ENCODE peak calls at places on chromosome 22, in seven cellular contexts. One of them, this sample, is unnamed. For H3K4me1 and H3K27me3, the result is how much of the 10 kb centered on the place peaks cover.

GRCh38 chr22:50303515-50303847 is 4.0 kb downstream of the PLXNB2 start:
- DNase-seq in RWPE2: no peak
- DNase-seq in effector memory CD4-positive, alpha-beta T cell: no peak
- DNase-seq in colonic mucosa: no peak
- DNase-seq in endothelial cell of umbilical vein: no peak
- DNase-seq in Caco-2: no peak
- DNase-seq in lower lobe of right lung: no peak
- DNase-seq in this sample: no peak

GRCh38 chr22:17903564-17904295 is 120.6 kb downstream of the MICAL3 start:
- DNase-seq in colonic mucosa: no peak
- DNase-seq in Caco-2: no peak
- DNase-seq in endothelial cell of umbilical vein: peak
- DNase-seq in lower lobe of right lung: no peak
- DNase-seq in effector memory CD4-positive, alpha-beta T cell: no peak
- DNase-seq in RWPE2: no peak
- DNase-seq in this sample: no peak

GRCh38 chr22:41620646-41621098 is at the start of gene DESI1:
- DNase-seq in endothelial cell of umbilical vein: no peak
- DNase-seq in effector memory CD4-positive, alpha-beta T cell: no peak
- DNase-seq in colonic mucosa: no peak
- DNase-seq in Caco-2: peak
- DNase-seq in RWPE2: no peak
- DNase-seq in lower lobe of right lung: no peak
- DNase-seq in this sample: peak

GRCh38 chr22:27667121-27667843 is 134.3 kb downstream of the MN1 start:
- DNase-seq in RWPE2: no peak
- DNase-seq in lower lobe of right lung: no peak
- DNase-seq in endothelial cell of umbilical vein: no peak
- DNase-seq in Caco-2: no peak
- DNase-seq in effector memory CD4-positive, alpha-beta T cell: no peak
- DNase-seq in colonic mucosa: no peak
- DNase-seq in this sample: peak

GRCh38 chr22:41447435-41448188 is 1.0 kb upstream of the TOB2 start:
- DNase-seq in colonic mucosa: peak
- DNase-seq in effector memory CD4-positive, alpha-beta T cell: peak
- DNase-seq in lower lobe of right lung: peak
- DNase-seq in Caco-2: peak
- DNase-seq in RWPE2: peak
- DNase-seq in endothelial cell of umbilical vein: peak
- DNase-seq in this sample: peak

GRCh38 chr22:29892315-29892714 is 9.3 kb downstream of the MTMR3 start:
- DNase-seq in lower lobe of right lung: no peak
- DNase-seq in endothelial cell of umbilical vein: no peak
- DNase-seq in colonic mucosa: no peak
- DNase-seq in effector memory CD4-positive, alpha-beta T cell: no peak
- DNase-seq in Caco-2: no peak
- DNase-seq in RWPE2: no peak
- DNase-seq in this sample: no peak

GRCh38 chr22:23008887-23009286 is 61.4 kb upstream of the GNAZ start:
- DNase-seq in colonic mucosa: no peak
- DNase-seq in Caco-2: no peak
- DNase-seq in RWPE2: no peak
- DNase-seq in effector memory CD4-positive, alpha-beta T cell: no peak
- DNase-seq in endothelial cell of umbilical vein: no peak
- DNase-seq in lower lobe of right lung: no peak
- DNase-seq in this sample: no peak

GRCh38 chr22:40782521-40782920 is 36.6 kb downstream of the SLC25A17 start:
- DNase-seq in Caco-2: no peak
- DNase-seq in endothelial cell of umbilical vein: peak
- DNase-seq in effector memory CD4-positive, alpha-beta T cell: no peak
- DNase-seq in RWPE2: no peak
- DNase-seq in colonic mucosa: no peak
- DNase-seq in lower lobe of right lung: no peak
- DNase-seq in this sample: no peak

GRCh38 chr22:50473088-50473487 is 1.7 kb downstream of the SBF1 start:
- DNase-seq in effector memory CD4-positive, alpha-beta T cell: peak
- DNase-seq in endothelial cell of umbilical vein: no peak
- DNase-seq in Caco-2: no peak
- DNase-seq in colonic mucosa: peak
- DNase-seq in RWPE2: no peak
- DNase-seq in lower lobe of right lung: no peak
- DNase-seq in this sample: no peak

GRCh38 chr22:40218723-40219294 is 41.1 kb downstream of the TNRC6B start:
- DNase-seq in RWPE2: no peak
- DNase-seq in effector memory CD4-positive, alpha-beta T cell: no peak
- DNase-seq in colonic mucosa: peak
- DNase-seq in lower lobe of right lung: no peak
- DNase-seq in endothelial cell of umbilical vein: no peak
- DNase-seq in Caco-2: no peak
- DNase-seq in this sample: no peak

DNA sequence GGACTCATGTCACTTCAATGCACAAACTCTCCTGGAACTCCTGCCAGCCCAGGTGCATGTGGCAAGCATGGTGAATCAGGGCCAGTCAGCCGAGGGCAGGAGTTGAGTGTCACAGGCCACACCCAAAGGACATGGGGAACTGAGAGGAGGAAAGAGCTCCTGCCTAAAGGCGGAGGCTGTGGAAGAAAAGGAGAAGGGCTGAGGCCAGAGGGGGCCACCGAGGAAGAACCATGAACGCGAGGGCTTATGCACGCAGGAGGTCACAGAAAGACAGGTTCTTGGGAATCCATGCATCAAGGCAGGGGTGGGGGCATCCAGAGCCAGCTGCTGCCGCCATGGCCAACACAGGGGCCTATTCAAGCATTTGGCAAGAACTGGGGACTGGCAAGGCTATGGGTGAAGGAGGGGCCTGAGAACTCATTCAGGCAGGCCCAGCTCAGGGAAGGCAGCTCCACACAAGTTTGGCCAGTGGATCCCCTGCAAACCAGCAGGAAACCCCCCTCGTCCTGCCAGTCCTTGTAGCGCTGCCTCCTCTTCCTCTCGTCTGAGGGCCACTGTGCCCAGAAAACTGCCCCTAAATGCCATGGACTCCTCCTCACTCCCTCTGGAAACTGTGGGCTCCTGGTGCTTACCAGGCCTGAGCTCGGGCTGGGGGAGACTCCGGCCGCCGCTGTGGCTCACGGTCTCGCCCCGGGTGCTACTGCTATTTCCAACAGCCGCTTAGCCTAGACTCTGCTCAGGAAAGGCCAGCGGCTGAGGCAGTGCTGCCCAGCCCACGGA is 15.4 kb downstream of the PPM1F start:
- DNase-seq in RWPE2: no peak
- DNase-seq in colonic mucosa: peak
- DNase-seq in endothelial cell of umbilical vein: no peak
- DNase-seq in effector memory CD4-positive, alpha-beta T cell: no peak
- DNase-seq in Caco-2: no peak
- DNase-seq in lower lobe of right lung: peak
- DNase-seq in this sample: no peak
- H3K4me1 ChIP-seq in RWPE2: under half
- H3K4me1 ChIP-seq in colonic mucosa: under half
- H3K4me1 ChIP-seq in endothelial cell of umbilical vein: half or more
- H3K4me1 ChIP-seq in effector memory CD4-positive, alpha-beta T cell: under half
- H3K4me1 ChIP-seq in Caco-2: under half
- H3K4me1 ChIP-seq in lower lobe of right lung: half or more
- H3K4me1 ChIP-seq in this sample: under half

GRCh38 chr22:24424001-24424900 is 3.1 kb upstream of the ADORA2A start:
- DNase-seq in colonic mucosa: no peak
- DNase-seq in effector memory CD4-positive, alpha-beta T cell: no peak
- DNase-seq in lower lobe of right lung: peak
- DNase-seq in endothelial cell of umbilical vein: no peak
- DNase-seq in RWPE2: no peak
- DNase-seq in Caco-2: no peak
- DNase-seq in this sample: peak

GRCh38 chr22:24423519-24424000 is 3.8 kb upstream of the ADORA2A start:
- DNase-seq in colonic mucosa: peak
- DNase-seq in RWPE2: no peak
- DNase-seq in Caco-2: no peak
- DNase-seq in lower lobe of right lung: peak
- DNase-seq in effector memory CD4-positive, alpha-beta T cell: peak
- DNase-seq in endothelial cell of umbilical vein: peak
- DNase-seq in this sample: peak

GRCh38 chr22:24426859-24427499 is 420 bp upstream of the ADORA2A start:
- DNase-seq in Caco-2: no peak
- DNase-seq in lower lobe of right lung: no peak
- DNase-seq in colonic mucosa: no peak
- DNase-seq in RWPE2: no peak
- DNase-seq in endothelial cell of umbilical vein: no peak
- DNase-seq in effector memory CD4-positive, alpha-beta T cell: no peak
- DNase-seq in this sample: no peak

GRCh38 chr22:24426436-24426835 is 963 bp upstream of the ADORA2A start:
- DNase-seq in endothelial cell of umbilical vein: no peak
- DNase-seq in colonic mucosa: no peak
- DNase-seq in lower lobe of right lung: no peak
- DNase-seq in effector memory CD4-positive, alpha-beta T cell: no peak
- DNase-seq in RWPE2: no peak
- DNase-seq in Caco-2: no peak
- DNase-seq in this sample: no peak

DNA sequence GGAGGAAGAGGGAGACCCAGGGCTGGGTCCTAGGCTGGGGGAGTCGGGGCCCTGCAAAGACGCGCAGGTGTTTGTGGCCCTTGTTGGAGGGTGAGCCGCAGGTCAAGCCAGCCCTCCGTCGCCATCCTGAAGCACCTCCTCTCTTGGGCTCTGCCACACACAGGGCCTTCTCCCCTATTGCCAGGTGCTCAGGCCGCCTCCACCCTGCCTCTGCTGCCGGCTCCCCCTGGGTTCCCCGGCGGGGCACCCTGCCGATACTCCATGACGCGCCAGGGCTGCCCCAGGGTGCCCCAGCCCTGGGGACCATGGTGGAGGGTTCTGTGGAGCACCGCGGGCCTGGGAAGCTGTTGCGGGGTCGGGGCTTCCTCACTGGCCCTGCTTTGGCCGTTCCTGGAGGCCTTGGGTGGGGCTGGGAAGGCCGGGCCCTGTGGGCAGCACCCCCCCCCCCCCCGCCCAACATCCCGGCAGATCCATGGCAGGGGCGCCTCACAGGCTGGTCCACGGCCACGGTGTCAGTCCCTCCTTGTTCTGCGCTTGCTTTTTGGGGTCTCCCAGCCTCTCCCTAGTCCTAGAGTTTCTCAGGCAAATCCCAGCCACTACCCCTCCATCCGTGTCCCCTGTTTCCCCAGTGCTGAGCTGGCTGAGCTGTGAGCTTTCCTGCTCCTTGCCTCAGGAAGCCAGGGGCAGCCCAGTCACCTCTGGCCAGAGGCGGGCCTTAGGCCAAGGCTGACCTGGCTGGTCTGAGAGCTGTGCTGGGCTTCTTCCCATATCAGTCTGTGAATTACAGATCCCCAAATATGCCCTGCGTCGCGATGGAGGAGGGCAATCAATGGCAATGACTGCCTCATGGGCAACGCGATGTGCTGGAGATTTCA is 2.3 kb upstream of the ADORA2A start:
- DNase-seq in RWPE2: no peak
- DNase-seq in endothelial cell of umbilical vein: no peak
- DNase-seq in colonic mucosa: no peak
- DNase-seq in Caco-2: no peak
- DNase-seq in lower lobe of right lung: no peak
- DNase-seq in effector memory CD4-positive, alpha-beta T cell: no peak
- DNase-seq in this sample: no peak
- H3K4me3 ChIP-seq in RWPE2: no peak
- H3K4me3 ChIP-seq in endothelial cell of umbilical vein: no peak
- H3K4me3 ChIP-seq in colonic mucosa: no peak
- H3K4me3 ChIP-seq in Caco-2: no peak
- H3K4me3 ChIP-seq in lower lobe of right lung: peak
- H3K4me3 ChIP-seq in effector memory CD4-positive, alpha-beta T cell: no peak
- H3K4me3 ChIP-seq in this sample: no peak

DNA sequence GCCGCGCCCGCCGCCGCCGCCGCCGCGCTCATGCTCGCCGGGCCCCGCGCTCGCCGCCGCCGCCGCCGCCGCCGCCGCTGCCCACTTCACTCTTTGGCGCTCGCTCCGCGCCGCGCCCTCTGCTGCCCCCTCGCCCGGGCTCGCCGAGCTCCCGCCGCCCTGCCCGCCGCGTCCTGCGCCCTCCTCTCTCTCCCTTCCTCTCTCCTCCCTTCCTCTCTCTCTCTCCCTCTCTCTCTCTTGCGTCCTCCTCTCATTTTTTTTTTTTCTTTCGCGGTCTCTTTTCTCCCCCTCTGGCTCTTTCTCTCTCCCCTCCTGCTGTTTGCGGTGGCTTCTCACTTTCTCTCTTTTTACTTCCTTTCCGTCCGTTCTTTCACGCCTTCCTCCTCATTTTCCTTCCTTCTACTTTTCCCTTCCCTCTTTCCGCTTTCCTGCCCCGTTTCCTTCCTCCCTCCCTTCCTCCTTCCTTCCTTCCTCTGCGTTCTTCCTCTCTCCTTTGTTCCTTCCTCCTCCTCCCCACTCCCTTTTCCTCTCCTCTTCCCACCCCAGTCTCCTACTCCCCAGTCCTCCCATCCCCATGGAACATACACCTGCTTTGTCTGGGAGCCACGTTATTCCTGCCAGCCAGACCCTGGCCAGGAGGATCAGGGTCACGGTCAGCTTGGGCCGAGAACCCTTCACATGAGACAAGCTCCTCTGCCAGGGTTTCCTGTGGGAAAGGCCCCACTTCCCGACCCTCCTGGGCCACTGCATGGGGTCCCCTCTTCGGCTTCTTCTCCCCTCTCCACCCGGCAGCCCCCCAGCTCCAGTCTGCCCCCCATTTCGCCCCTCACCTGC is 19.3 kb upstream of the SHISAL1 start:
- DNase-seq in Caco-2: no peak
- DNase-seq in endothelial cell of umbilical vein: no peak
- DNase-seq in colonic mucosa: no peak
- DNase-seq in effector memory CD4-positive, alpha-beta T cell: no peak
- DNase-seq in lower lobe of right lung: no peak
- DNase-seq in RWPE2: no peak
- DNase-seq in this sample: no peak
- H3K27me3 ChIP-seq in Caco-2: under half
- H3K27me3 ChIP-seq in endothelial cell of umbilical vein: under half
- H3K27me3 ChIP-seq in colonic mucosa: under half
- H3K27me3 ChIP-seq in effector memory CD4-positive, alpha-beta T cell: under half
- H3K27me3 ChIP-seq in lower lobe of right lung: half or more
- H3K27me3 ChIP-seq in RWPE2: under half
- H3K27me3 ChIP-seq in this sample: under half

GRCh38 chr22:42891696-42892095 is 34.6 kb upstream of the ARFGAP3 start:
- DNase-seq in Caco-2: no peak
- DNase-seq in colonic mucosa: no peak
- DNase-seq in lower lobe of right lung: no peak
- DNase-seq in effector memory CD4-positive, alpha-beta T cell: no peak
- DNase-seq in RWPE2: no peak
- DNase-seq in endothelial cell of umbilical vein: no peak
- DNase-seq in this sample: no peak

GRCh38 chr22:42892156-42892555 is 35.1 kb upstream of the ARFGAP3 start:
- DNase-seq in lower lobe of right lung: no peak
- DNase-seq in RWPE2: no peak
- DNase-seq in Caco-2: no peak
- DNase-seq in effector memory CD4-positive, alpha-beta T cell: no peak
- DNase-seq in endothelial cell of umbilical vein: no peak
- DNase-seq in colonic mucosa: no peak
- DNase-seq in this sample: no peak

GRCh38 chr22:42891008-42891407 is 33.9 kb upstream of the ARFGAP3 start:
- DNase-seq in Caco-2: no peak
- DNase-seq in lower lobe of right lung: no peak
- DNase-seq in RWPE2: no peak
- DNase-seq in colonic mucosa: no peak
- DNase-seq in effector memory CD4-positive, alpha-beta T cell: no peak
- DNase-seq in endothelial cell of umbilical vein: no peak
- DNase-seq in this sample: no peak

GRCh38 chr22:42893366-42894150 is 36.5 kb upstream of the ARFGAP3 start:
- DNase-seq in Caco-2: no peak
- DNase-seq in colonic mucosa: no peak
- DNase-seq in RWPE2: no peak
- DNase-seq in effector memory CD4-positive, alpha-beta T cell: no peak
- DNase-seq in endothelial cell of umbilical vein: no peak
- DNase-seq in lower lobe of right lung: no peak
- DNase-seq in this sample: no peak

GRCh38 chr22:42892571-42893316 is 35.7 kb upstream of the ARFGAP3 start:
- DNase-seq in effector memory CD4-positive, alpha-beta T cell: no peak
- DNase-seq in endothelial cell of umbilical vein: no peak
- DNase-seq in colonic mucosa: no peak
- DNase-seq in RWPE2: no peak
- DNase-seq in lower lobe of right lung: peak
- DNase-seq in Caco-2: no peak
- DNase-seq in this sample: no peak
- H3K4me1 ChIP-seq in effector memory CD4-positive, alpha-beta T cell: under half
- H3K4me1 ChIP-seq in endothelial cell of umbilical vein: under half
- H3K4me1 ChIP-seq in colonic mucosa: under half
- H3K4me1 ChIP-seq in RWPE2: under half
- H3K4me1 ChIP-seq in lower lobe of right lung: half or more
- H3K4me1 ChIP-seq in Caco-2: under half
- H3K4me1 ChIP-seq in this sample: under half